ENCODE peak calls at places on chromosomes 16 and 17, in five cellular contexts. One of them, this sample, is unnamed. For H3K9me3, the result is how much of the 10 kb centered on the place peaks cover.

GRCh38 chr17:65371702-65372101 is 189.7 kb downstream of the AXIN2 start:
- DNase-seq in fibroblast of lung: no peak
- DNase-seq in breast epithelium: no peak
- DNase-seq in body of pancreas: peak
- DNase-seq in pancreas: peak
- DNase-seq in this sample: no peak

GRCh38 chr17:39080416-39081179 is 70.8 kb downstream of the PLXDC1 start:
- DNase-seq in pancreas: no peak
- DNase-seq in fibroblast of lung: peak
- DNase-seq in body of pancreas: peak
- DNase-seq in breast epithelium: no peak
- DNase-seq in this sample: peak

GRCh38 chr17:2853722-2854580 is 57.7 kb downstream of the RAP1GAP2 start:
- DNase-seq in pancreas: peak
- DNase-seq in body of pancreas: peak
- DNase-seq in breast epithelium: no peak
- DNase-seq in fibroblast of lung: peak
- DNase-seq in this sample: no peak

GRCh38 chr17:17675925-17676534 is 5.2 kb upstream of the RAI1 start:
- DNase-seq in fibroblast of lung: peak
- DNase-seq in pancreas: no peak
- DNase-seq in body of pancreas: no peak
- DNase-seq in breast epithelium: no peak
- DNase-seq in this sample: peak

GRCh38 chr16:68658974-68659360 is 13.9 kb downstream of the CDH3 start:
- DNase-seq in fibroblast of lung: no peak
- DNase-seq in pancreas: no peak
- DNase-seq in body of pancreas: no peak
- DNase-seq in breast epithelium: no peak
- DNase-seq in this sample: no peak

GRCh38 chr17:15007001-15007400 is 258.1 kb downstream of the PMP22 start:
- DNase-seq in body of pancreas: no peak
- DNase-seq in fibroblast of lung: no peak
- DNase-seq in breast epithelium: no peak
- DNase-seq in pancreas: no peak
- DNase-seq in this sample: no peak

GRCh38 chr16:47043970-47044684 is 70.7 kb upstream of the DNAJA2 start:
- DNase-seq in body of pancreas: no peak
- DNase-seq in fibroblast of lung: no peak
- DNase-seq in breast epithelium: no peak
- DNase-seq in pancreas: no peak
- DNase-seq in this sample: no peak

GRCh38 chr17:56297142-56297541 is 143.9 kb downstream of the ANKFN1 start:
- DNase-seq in pancreas: no peak
- DNase-seq in breast epithelium: no peak
- DNase-seq in body of pancreas: no peak
- DNase-seq in fibroblast of lung: peak
- DNase-seq in this sample: no peak

GRCh38 chr16:47492428-47493357 is 31.6 kb downstream of the PHKB start:
- DNase-seq in fibroblast of lung: no peak
- DNase-seq in pancreas: no peak
- DNase-seq in body of pancreas: peak
- DNase-seq in breast epithelium: no peak
- DNase-seq in this sample: peak

GRCh38 chr17:61211233-61211632 is 188.4 kb upstream of the TBX2 start:
- DNase-seq in pancreas: no peak
- DNase-seq in breast epithelium: no peak
- DNase-seq in fibroblast of lung: no peak
- DNase-seq in body of pancreas: no peak
- DNase-seq in this sample: no peak

GRCh38 chr16:50982808-50983207 is 168.3 kb downstream of the SALL1 start:
- DNase-seq in breast epithelium: no peak
- DNase-seq in pancreas: no peak
- DNase-seq in body of pancreas: no peak
- DNase-seq in fibroblast of lung: no peak
- DNase-seq in this sample: no peak

GRCh38 chr17:41042953-41043352 is 1.7 kb upstream of the KRTAP1-1 start:
- DNase-seq in breast epithelium: no peak
- DNase-seq in body of pancreas: no peak
- DNase-seq in pancreas: no peak
- DNase-seq in fibroblast of lung: no peak
- DNase-seq in this sample: no peak

GRCh38 chr17:82881900-82882714 is 42.3 kb upstream of the ZNF750 start:
- DNase-seq in fibroblast of lung: no peak
- DNase-seq in breast epithelium: no peak
- DNase-seq in body of pancreas: peak
- DNase-seq in pancreas: peak
- DNase-seq in this sample: peak

GRCh38 chr17:7263801-7264078 is 1.5 kb upstream of the CLDN7 start:
- DNase-seq in pancreas: no peak
- DNase-seq in body of pancreas: no peak
- DNase-seq in breast epithelium: no peak
- DNase-seq in fibroblast of lung: no peak
- DNase-seq in this sample: no peak

GRCh38 chr16:50763211-50763610 is 21.3 kb downstream of the CYLD start:
- DNase-seq in pancreas: no peak
- DNase-seq in breast epithelium: no peak
- DNase-seq in fibroblast of lung: peak
- DNase-seq in body of pancreas: no peak
- DNase-seq in this sample: no peak

GRCh38 chr16:46712911-46713310 is 23.5 kb downstream of the ORC6 start:
- DNase-seq in pancreas: no peak
- DNase-seq in body of pancreas: no peak
- DNase-seq in breast epithelium: no peak
- DNase-seq in fibroblast of lung: no peak
- DNase-seq in this sample: no peak

GRCh38 chr17:74325743-74326379 is at the start of gene KIF19:
- DNase-seq in fibroblast of lung: peak
- DNase-seq in pancreas: peak
- DNase-seq in body of pancreas: peak
- DNase-seq in breast epithelium: no peak
- DNase-seq in this sample: peak

GRCh38 chr17:60164164-60164563 is 14.4 kb downstream of the CA4 start:
- DNase-seq in body of pancreas: no peak
- DNase-seq in pancreas: no peak
- DNase-seq in fibroblast of lung: no peak
- DNase-seq in breast epithelium: no peak
- DNase-seq in this sample: no peak

GRCh38 chr16:12141073-12141472 is 164.5 kb downstream of the SNX29 start:
- DNase-seq in fibroblast of lung: peak
- DNase-seq in body of pancreas: no peak
- DNase-seq in pancreas: no peak
- DNase-seq in breast epithelium: no peak
- DNase-seq in this sample: no peak

GRCh38 chr16:22739077-22739476 is 74.9 kb upstream of the HS3ST2 start:
- DNase-seq in body of pancreas: peak
- DNase-seq in breast epithelium: no peak
- DNase-seq in fibroblast of lung: no peak
- DNase-seq in pancreas: no peak
- DNase-seq in this sample: no peak

GRCh38 chr17:57603541-57603940 is 141.6 kb downstream of the CCDC182 start:
- DNase-seq in breast epithelium: peak
- DNase-seq in pancreas: no peak
- DNase-seq in fibroblast of lung: no peak
- DNase-seq in body of pancreas: no peak
- DNase-seq in this sample: no peak

GRCh38 chr17:2595736-2596135 is 2.3 kb downstream of the PAFAH1B1 start:
- DNase-seq in fibroblast of lung: peak
- DNase-seq in body of pancreas: no peak
- DNase-seq in pancreas: no peak
- DNase-seq in breast epithelium: no peak
- DNase-seq in this sample: no peak

GRCh38 chr16:9047689-9048301 is 43.6 kb upstream of the HAPSTR1 start:
- DNase-seq in fibroblast of lung: peak
- DNase-seq in pancreas: peak
- DNase-seq in body of pancreas: peak
- DNase-seq in breast epithelium: peak
- DNase-seq in this sample: peak

GRCh38 chr16:56675685-56676210 is 6.1 kb downstream of the MT1H start:
- DNase-seq in body of pancreas: no peak
- DNase-seq in breast epithelium: no peak
- DNase-seq in fibroblast of lung: no peak
- DNase-seq in pancreas: no peak
- DNase-seq in this sample: no peak

GRCh38 chr16:84509032-84509950 is 4.8 kb upstream of the MEAK7 start:
- DNase-seq in pancreas: no peak
- DNase-seq in fibroblast of lung: no peak
- DNase-seq in breast epithelium: no peak
- DNase-seq in body of pancreas: no peak
- DNase-seq in this sample: peak

GRCh38 chr16:83404261-83404660 is 403.5 kb upstream of the HSBP1 start:
- DNase-seq in breast epithelium: no peak
- DNase-seq in pancreas: no peak
- DNase-seq in fibroblast of lung: peak
- DNase-seq in body of pancreas: no peak
- DNase-seq in this sample: no peak

GRCh38 chr17:43042025-43042424 is 17.0 kb downstream of the RND2 start:
- DNase-seq in pancreas: no peak
- DNase-seq in fibroblast of lung: peak
- DNase-seq in breast epithelium: no peak
- DNase-seq in body of pancreas: no peak
- DNase-seq in this sample: no peak

GRCh38 chr16:24539850-24540484 is 601 bp downstream of the RBBP6 start:
- DNase-seq in body of pancreas: peak
- DNase-seq in fibroblast of lung: peak
- DNase-seq in pancreas: peak
- DNase-seq in breast epithelium: peak
- DNase-seq in this sample: peak

GRCh38 chr16:2699791-2700600 is 17.7 kb downstream of the KCTD5 start:
- DNase-seq in breast epithelium: no peak
- DNase-seq in pancreas: no peak
- DNase-seq in fibroblast of lung: no peak
- DNase-seq in body of pancreas: no peak
- DNase-seq in this sample: no peak

GRCh38 chr16:2700786-2701185 is 18.5 kb downstream of the KCTD5 start:
- DNase-seq in fibroblast of lung: no peak
- DNase-seq in pancreas: no peak
- DNase-seq in body of pancreas: no peak
- DNase-seq in breast epithelium: no peak
- DNase-seq in this sample: no peak

GRCh38 chr16:2697401-2697948 is 15.2 kb downstream of the KCTD5 start:
- DNase-seq in body of pancreas: no peak
- DNase-seq in fibroblast of lung: no peak
- DNase-seq in pancreas: no peak
- DNase-seq in breast epithelium: no peak
- DNase-seq in this sample: no peak

GRCh38 chr16:2698996-2699750 is 16.9 kb downstream of the KCTD5 start:
- DNase-seq in pancreas: no peak
- DNase-seq in body of pancreas: no peak
- DNase-seq in breast epithelium: no peak
- DNase-seq in fibroblast of lung: no peak
- DNase-seq in this sample: peak

DNA sequence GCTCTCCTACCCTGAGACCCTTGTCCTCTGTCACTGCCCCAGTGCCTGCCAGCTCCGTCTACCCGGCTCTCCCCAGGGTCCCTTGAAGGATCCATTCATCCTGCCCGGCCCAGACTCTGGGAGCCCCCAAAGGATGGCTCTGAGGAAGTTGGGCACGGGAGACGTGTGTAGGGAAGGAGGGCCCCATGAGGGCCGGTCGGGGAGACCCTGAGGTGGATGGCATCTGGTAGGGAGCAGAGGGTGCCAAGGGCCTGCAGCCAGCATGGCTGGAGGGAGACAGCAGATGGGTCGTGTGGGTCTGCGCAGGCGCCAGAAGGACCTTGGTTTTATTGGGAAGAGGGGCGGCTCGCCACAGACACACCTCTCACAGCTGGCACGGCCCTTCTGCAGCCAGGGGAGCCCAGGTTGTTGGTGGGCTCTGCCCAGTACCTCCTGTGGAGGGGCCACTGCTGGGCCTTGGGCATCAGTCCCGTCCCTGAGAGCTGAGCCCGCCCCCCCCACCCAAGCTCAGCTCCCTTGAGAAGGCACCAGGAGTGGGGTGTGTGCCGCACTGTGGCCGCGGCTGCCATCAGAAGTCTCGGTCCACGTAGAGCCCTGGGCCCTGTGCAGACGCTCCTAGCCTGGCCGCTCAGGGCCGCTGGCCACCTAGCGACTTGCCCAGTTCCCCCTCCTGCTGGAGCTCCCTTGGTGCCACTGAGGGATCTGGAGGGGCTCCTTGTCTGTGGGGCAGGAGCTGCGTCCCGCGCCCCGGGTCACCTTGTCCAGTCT is 16.0 kb downstream of the KCTD5 start:
- DNase-seq in breast epithelium: no peak
- DNase-seq in body of pancreas: no peak
- DNase-seq in fibroblast of lung: no peak
- DNase-seq in pancreas: no peak
- DNase-seq in this sample: no peak
- H3K9me3 ChIP-seq in breast epithelium: under half
- H3K9me3 ChIP-seq in body of pancreas: under half
- H3K9me3 ChIP-seq in fibroblast of lung: under half
- H3K9me3 ChIP-seq in pancreas: under half
- H3K9me3 ChIP-seq in this sample: under half

GRCh38 chr17:79835953-79836951 is 3.0 kb downstream of the CBX4 start:
- DNase-seq in pancreas: peak
- DNase-seq in breast epithelium: peak
- DNase-seq in fibroblast of lung: no peak
- DNase-seq in body of pancreas: peak
- DNase-seq in this sample: peak
- TF ChIP-seq CTCF in pancreas: no peak
- TF ChIP-seq CTCF in breast epithelium: no peak
- TF ChIP-seq CTCF in fibroblast of lung: no peak
- TF ChIP-seq CTCF in body of pancreas: no peak
- TF ChIP-seq CTCF in this sample: no peak

DNA sequence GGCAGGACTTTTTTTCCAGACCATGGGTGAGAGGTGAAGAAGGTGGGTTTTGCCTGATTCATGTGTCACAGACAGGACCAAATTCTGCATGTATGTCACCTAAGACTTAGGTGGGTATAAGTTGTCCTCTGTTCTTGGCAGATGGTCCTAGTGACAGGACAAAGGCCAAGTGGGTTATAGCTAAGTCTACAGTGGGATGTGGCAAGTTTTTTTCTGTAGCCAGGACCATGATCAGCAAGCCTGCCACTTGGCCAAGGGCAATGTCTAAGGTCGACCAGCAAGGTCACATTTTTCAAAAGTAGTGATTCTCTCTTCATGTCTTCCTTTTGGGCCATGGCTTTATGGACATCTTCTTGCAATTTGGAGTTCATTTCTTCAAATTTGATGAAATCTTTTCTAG is 20.2 kb downstream of the ZNF267 start:
- DNase-seq in pancreas: no peak
- DNase-seq in breast epithelium: no peak
- DNase-seq in fibroblast of lung: no peak
- DNase-seq in body of pancreas: no peak
- DNase-seq in this sample: no peak
- H3K9me3 ChIP-seq in pancreas: under half
- H3K9me3 ChIP-seq in breast epithelium: under half
- H3K9me3 ChIP-seq in fibroblast of lung: under half
- H3K9me3 ChIP-seq in body of pancreas: under half
- H3K9me3 ChIP-seq in this sample: under half

DNA sequence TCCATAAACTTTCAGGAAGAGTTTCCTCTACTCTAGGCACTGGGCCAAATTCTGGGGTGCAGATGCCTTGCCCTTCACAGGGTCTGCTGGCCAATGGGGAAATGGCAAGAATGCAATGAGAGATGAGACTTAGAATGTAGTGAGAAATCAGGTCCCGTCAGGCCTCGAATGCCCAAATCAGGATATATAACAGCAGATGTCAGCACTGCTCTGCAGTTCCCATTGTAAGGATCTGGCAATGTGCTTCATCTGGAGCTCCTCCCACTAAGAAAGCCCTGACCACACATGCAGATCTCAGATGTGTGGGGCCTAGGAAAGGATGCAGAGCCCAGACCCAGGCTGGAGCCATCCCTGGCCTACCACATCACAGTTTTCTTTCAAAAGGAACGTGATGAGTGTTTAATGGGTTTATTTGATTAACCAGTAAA is 13.9 kb upstream of the LPCAT2 start:
- DNase-seq in fibroblast of lung: peak
- DNase-seq in pancreas: no peak
- DNase-seq in body of pancreas: peak
- DNase-seq in breast epithelium: no peak
- DNase-seq in this sample: no peak
- TF ChIP-seq CTCF in fibroblast of lung: peak
- TF ChIP-seq CTCF in pancreas: no peak
- TF ChIP-seq CTCF in body of pancreas: peak
- TF ChIP-seq CTCF in breast epithelium: no peak
- TF ChIP-seq CTCF in this sample: peak